ENCODE peak calls at places on chromosomes 5 and 9, in nine cellular contexts. O is GM13976, J is glutamatergic neuron, Y is cardiac muscle cell, A is fibroblast of lung, Z is GM10248, D is tibial nerve, E is WTC11, X is cardiac fibroblast. P is an unnamed sample.

GRCh38 chr9:99690573-99690972 is 131.1 kb upstream of the NR4A3 start:
- DNase-seq in O (no peak), J (peak; percentile 32), Y (no peak), A (no peak), Z (no peak), D (peak; percentile 18), E (no peak), X (no peak), P (no peak)

GRCh38 chr5:66174338-66174737 is 30.2 kb downstream of the SREK1 start:
- DNase-seq in O (no peak), J (no peak), Y (peak; percentile 61), A (peak; percentile 25), Z (no peak), D (no peak), E (no peak), X (peak; percentile 62), P (no peak)

GRCh38 chr5:80083115-80083890 is 48.2 kb downstream of the THBS4 start:
- DNase-seq in O (peak; percentile 79), J (no peak), Y (peak; percentile 82), A (peak; percentile 75), Z (peak; percentile 73), D (peak; percentile 19), E (peak; percentile 25), X (peak; percentile 82), P (no peak)

GRCh38 chr5:73303139-73304079 is 130.4 kb downstream of the TMEM174 start:
- DNase-seq in O (no peak), J (peak; percentile 64), Y (no peak), A (no peak), Z (no peak), D (no peak), E (peak; percentile 76), X (no peak), P (no peak)

GRCh38 chr5:14258840-14259239 is 115.7 kb downstream of the TRIO start:
- DNase-seq in O (peak; percentile 45), J (peak; percentile 50), Y (peak; percentile 29), A (peak; percentile 47), Z (peak; percentile 50), D (no peak), E (peak; percentile 58), X (peak; percentile 38), P (no peak)

GRCh38 chr5:77960863-77961396 is 184.8 kb upstream of the TBCA start:
- DNase-seq in O (no peak), J (no peak), Y (no peak), A (no peak), Z (no peak), D (no peak), E (no peak), X (no peak), P (no peak)

GRCh38 chr5:96483878-96484277 is 50.8 kb upstream of the PCSK1 start:
- DNase-seq in O (no peak), J (no peak), Y (peak; percentile 67), A (peak; percentile 58), Z (no peak), D (no peak), E (peak; percentile 17), X (peak; percentile 50), P (no peak)

GRCh38 chr9:38418366-38418765 is 5.9 kb downstream of the IGFBPL1 start:
- DNase-seq in O (no peak), J (no peak), Y (no peak), A (no peak), Z (no peak), D (no peak), E (no peak), X (no peak), P (no peak)

GRCh38 chr9:131407717-131408195 is 13.9 kb downstream of the PRRC2B start:
- DNase-seq in O (no peak), J (no peak), Y (peak; percentile 59), A (peak; percentile 68), Z (no peak), D (no peak), E (peak; percentile 67), X (peak; percentile 59), P (no peak)

DNA sequence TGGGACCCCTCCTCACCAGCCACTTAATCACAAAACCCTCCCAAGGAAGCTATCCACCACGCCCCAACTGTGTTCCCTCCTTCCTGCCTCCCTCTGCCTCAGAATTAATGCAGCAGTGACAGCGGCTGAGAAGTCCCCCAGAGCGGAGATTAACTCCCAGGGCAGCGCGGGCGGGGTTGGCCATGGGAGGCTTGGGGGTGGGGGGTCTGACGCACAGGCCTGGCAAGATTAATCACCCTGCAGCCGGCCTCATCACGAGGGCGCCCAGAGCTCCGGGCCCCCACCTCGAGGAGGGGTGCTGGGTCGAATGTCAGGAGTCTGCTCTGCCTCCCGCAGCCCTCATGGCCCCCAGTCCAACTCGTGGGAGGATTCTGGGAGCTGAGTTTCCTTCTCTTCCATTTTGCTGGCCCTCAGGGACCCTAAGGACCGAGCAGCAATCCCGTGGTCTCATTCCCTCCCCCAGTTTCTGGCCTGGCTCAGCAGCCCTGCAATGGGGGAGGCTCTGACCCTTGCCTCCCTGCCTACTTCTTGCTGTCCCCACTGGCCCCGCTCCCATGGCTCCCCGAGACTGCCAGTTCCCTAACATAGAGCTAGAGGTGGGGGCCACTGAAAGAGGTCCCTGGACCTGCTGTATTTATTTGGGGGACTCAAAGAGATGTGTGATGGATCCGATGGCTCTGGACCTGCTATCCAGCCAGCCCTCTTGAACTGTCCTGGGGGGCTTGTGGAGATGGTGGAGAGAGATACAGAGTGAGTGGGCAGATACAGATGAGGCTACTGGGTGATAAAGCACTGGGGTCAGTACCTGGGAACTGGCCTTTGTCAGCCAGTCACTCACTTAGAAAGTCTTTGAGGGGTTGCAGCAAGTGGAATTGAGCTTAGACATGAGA is 42.5 kb downstream of the CXXC5 start:
- DNase-seq in O (no peak), J (no peak), Y (peak; percentile 72), A (peak; percentile 77), Z (no peak), D (no peak), E (no peak), X (peak; percentile 81), P (no peak)
- TF ChIP-seq CTCF in O (no peak), J (no peak), Y (no peak), A (no peak), Z (no peak), D (no peak), E (no peak), X (no peak), P (no peak)

DNA sequence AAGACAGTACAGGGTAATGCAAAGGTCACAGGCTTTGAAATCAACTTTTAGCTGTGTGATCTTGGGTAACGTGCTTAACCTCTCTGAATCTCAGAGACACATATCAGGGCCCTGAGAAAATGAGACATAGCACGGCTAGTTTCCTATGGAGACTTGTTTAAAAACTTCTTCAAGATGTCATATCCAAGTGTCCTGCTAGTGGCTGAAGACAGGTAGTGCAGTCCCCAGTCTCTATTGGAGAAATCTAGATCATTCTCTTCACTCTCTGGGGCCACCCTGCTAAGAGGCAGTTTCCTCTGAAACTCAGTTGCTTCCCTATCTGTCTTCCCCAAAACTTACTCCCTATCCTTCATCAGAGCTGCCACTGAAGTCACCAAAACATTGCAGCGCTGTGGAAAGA is 30.3 kb upstream of the GRXCR2 start:
- DNase-seq in O (no peak), J (no peak), Y (no peak), A (no peak), Z (no peak), D (no peak), E (no peak), X (no peak), P (no peak)
- TF ChIP-seq CTCF in O (no peak), J (no peak), Y (peak; percentile 32), A (peak; percentile 32), Z (no peak), D (no peak), E (no peak), X (peak; percentile 34), P (no peak)

DNA sequence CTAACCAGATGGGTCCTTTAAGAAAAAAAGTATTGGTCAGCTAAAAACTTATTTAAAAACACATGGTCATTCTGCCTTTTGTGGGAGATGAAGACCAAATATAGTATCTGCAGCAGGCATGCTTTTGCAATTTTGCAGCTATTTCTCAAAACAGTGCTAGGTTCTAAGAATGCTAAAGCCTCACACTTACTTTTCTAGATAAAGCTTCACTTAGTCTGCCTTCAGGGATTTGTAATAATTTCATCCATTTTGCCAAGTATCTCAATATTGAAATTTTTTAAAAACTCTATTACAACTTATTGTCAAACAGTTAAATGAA is 97.4 kb upstream of the SMC5 start:
- DNase-seq in O (no peak), J (no peak), Y (no peak), A (no peak), Z (no peak), D (no peak), E (no peak), X (no peak), P (no peak)
- TF ChIP-seq CTCF in O (no peak), J (no peak), Y (no peak), A (no peak), Z (no peak), D (no peak), E (no peak), X (no peak), P (no peak)

GRCh38 chr5:51411917-51412316 is 28.7 kb downstream of the ISL1 start:
- DNase-seq in O (no peak), J (no peak), Y (no peak), A (no peak), Z (no peak), D (no peak), E (no peak), X (no peak), P (no peak)

GRCh38 chr5:51414516-51414915 is 31.3 kb downstream of the ISL1 start:
- DNase-seq in O (no peak), J (no peak), Y (no peak), A (no peak), Z (no peak), D (no peak), E (no peak), X (no peak), P (no peak)

DNA sequence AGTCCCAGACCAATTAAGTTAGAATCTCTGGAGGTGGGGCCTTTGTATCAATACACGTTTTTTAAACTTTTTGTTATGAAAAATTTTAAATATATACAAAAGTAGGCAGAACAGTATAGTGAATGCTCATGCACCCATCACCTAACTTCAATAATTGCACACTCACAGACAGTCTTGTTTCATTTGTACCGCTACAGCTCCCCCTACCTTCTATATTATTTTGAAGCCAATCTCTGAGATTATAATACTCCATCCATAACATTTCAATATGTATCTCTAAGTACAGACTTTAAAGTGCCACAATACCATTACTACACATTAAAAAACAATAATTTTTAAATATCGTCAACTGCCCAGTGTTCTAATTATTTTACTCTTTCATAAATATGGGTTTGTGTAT is 32.9 kb downstream of the ISL1 start:
- DNase-seq in O (no peak), J (no peak), Y (no peak), A (no peak), Z (no peak), D (no peak), E (no peak), X (no peak), P (no peak)
- TF ChIP-seq CTCF in O (no peak), J (no peak), Y (no peak), A (no peak), Z (no peak), D (no peak), E (no peak), X (no peak), P (no peak)

P was measured in omental fat pad.